ENCODE peak calls at places on chromosomes 1 and 21, in nine cellular contexts. One of them, this sample, is unnamed.

GRCh38 chr1:53257454-53258081 is 19.2 kb upstream of the MAGOH start:
- DNase-seq in Karpas-422: no peak
- DNase-seq in SK-N-SH: no peak
- DNase-seq in hepatocyte: no peak
- DNase-seq in PC-3: no peak
- DNase-seq in HCT116: no peak
- DNase-seq in PC-9: no peak
- DNase-seq in OCI-LY7: no peak
- DNase-seq in GM23338: no peak
- DNase-seq in this sample: peak; percentile 40

GRCh38 chr1:169312084-169312954 is 55.3 kb downstream of the NME7 start:
- DNase-seq in HCT116: peak; percentile 90
- DNase-seq in Karpas-422: peak; percentile 40
- DNase-seq in PC-9: peak; percentile 86
- DNase-seq in SK-N-SH: no peak
- DNase-seq in PC-3: peak; percentile 97
- DNase-seq in OCI-LY7: no peak
- DNase-seq in GM23338: no peak
- DNase-seq in hepatocyte: peak; percentile 47
- DNase-seq in this sample: peak; percentile 97

GRCh38 chr1:19057784-19058475 is 101.5 kb upstream of the IFFO2 start:
- DNase-seq in SK-N-SH: no peak
- DNase-seq in HCT116: no peak
- DNase-seq in PC-3: no peak
- DNase-seq in PC-9: no peak
- DNase-seq in GM23338: no peak
- DNase-seq in OCI-LY7: no peak
- DNase-seq in hepatocyte: no peak
- DNase-seq in Karpas-422: no peak
- DNase-seq in this sample: no peak

GRCh38 chr1:48073773-48074172 is 76.6 kb upstream of the TRABD2B start:
- DNase-seq in SK-N-SH: no peak
- DNase-seq in PC-9: no peak
- DNase-seq in Karpas-422: no peak
- DNase-seq in PC-3: no peak
- DNase-seq in hepatocyte: no peak
- DNase-seq in OCI-LY7: no peak
- DNase-seq in GM23338: no peak
- DNase-seq in HCT116: no peak
- DNase-seq in this sample: no peak

GRCh38 chr1:1135339-1136111 is 19.6 kb upstream of the C1orf159 start:
- DNase-seq in OCI-LY7: no peak
- DNase-seq in PC-9: no peak
- DNase-seq in SK-N-SH: no peak
- DNase-seq in hepatocyte: no peak
- DNase-seq in GM23338: peak; percentile 78
- DNase-seq in HCT116: no peak
- DNase-seq in Karpas-422: peak; percentile 54
- DNase-seq in PC-3: no peak
- DNase-seq in this sample: no peak

GRCh38 chr1:51433972-51434510 is 85.0 kb downstream of the EPS15 start:
- DNase-seq in hepatocyte: no peak
- DNase-seq in PC-9: no peak
- DNase-seq in OCI-LY7: no peak
- DNase-seq in HCT116: no peak
- DNase-seq in Karpas-422: no peak
- DNase-seq in GM23338: no peak
- DNase-seq in PC-3: no peak
- DNase-seq in SK-N-SH: no peak
- DNase-seq in this sample: no peak

GRCh38 chr1:21241761-21242581 is 48.3 kb downstream of the ECE1 start:
- DNase-seq in GM23338: no peak
- DNase-seq in Karpas-422: no peak
- DNase-seq in hepatocyte: no peak
- DNase-seq in PC-9: no peak
- DNase-seq in HCT116: no peak
- DNase-seq in PC-3: peak; percentile 48
- DNase-seq in SK-N-SH: no peak
- DNase-seq in OCI-LY7: no peak
- DNase-seq in this sample: no peak

GRCh38 chr1:119285482-119285881 is 83.1 kb upstream of the HAO2 start:
- DNase-seq in HCT116: no peak
- DNase-seq in GM23338: no peak
- DNase-seq in PC-9: no peak
- DNase-seq in Karpas-422: peak; percentile 28
- DNase-seq in OCI-LY7: no peak
- DNase-seq in hepatocyte: peak; percentile 67
- DNase-seq in PC-3: peak; percentile 47
- DNase-seq in SK-N-SH: no peak
- DNase-seq in this sample: peak; percentile 91

GRCh38 chr1:108858541-108858940 is 1.6 kb upstream of the AKNAD1 start:
- DNase-seq in PC-9: no peak
- DNase-seq in SK-N-SH: no peak
- DNase-seq in hepatocyte: no peak
- DNase-seq in HCT116: no peak
- DNase-seq in GM23338: no peak
- DNase-seq in OCI-LY7: no peak
- DNase-seq in PC-3: no peak
- DNase-seq in Karpas-422: no peak
- DNase-seq in this sample: no peak

GRCh38 chr1:235557495-235557894 is 53.2 kb upstream of the B3GALNT2 start:
- DNase-seq in PC-3: no peak
- DNase-seq in HCT116: no peak
- DNase-seq in GM23338: peak; percentile 78
- DNase-seq in PC-9: no peak
- DNase-seq in hepatocyte: no peak
- DNase-seq in SK-N-SH: no peak
- DNase-seq in OCI-LY7: peak; percentile 6
- DNase-seq in Karpas-422: peak; percentile 66
- DNase-seq in this sample: no peak

GRCh38 chr21:26626187-26626586 is 53.1 kb upstream of the CYYR1 start:
- DNase-seq in hepatocyte: no peak
- DNase-seq in Karpas-422: no peak
- DNase-seq in OCI-LY7: no peak
- DNase-seq in HCT116: no peak
- DNase-seq in PC-3: no peak
- DNase-seq in SK-N-SH: no peak
- DNase-seq in GM23338: no peak
- DNase-seq in PC-9: no peak
- DNase-seq in this sample: no peak

GRCh38 chr1:179812501-179813292 is 64.9 kb downstream of the TOR1AIP2 start:
- DNase-seq in HCT116: no peak
- DNase-seq in SK-N-SH: no peak
- DNase-seq in OCI-LY7: no peak
- DNase-seq in Karpas-422: no peak
- DNase-seq in GM23338: no peak
- DNase-seq in PC-9: no peak
- DNase-seq in hepatocyte: no peak
- DNase-seq in PC-3: no peak
- DNase-seq in this sample: no peak

GRCh38 chr1:109266965-109267364 is 16.0 kb downstream of the PSRC1 start:
- DNase-seq in PC-3: peak; percentile 85
- DNase-seq in GM23338: no peak
- DNase-seq in OCI-LY7: no peak
- DNase-seq in Karpas-422: no peak
- DNase-seq in SK-N-SH: no peak
- DNase-seq in hepatocyte: no peak
- DNase-seq in PC-9: peak; percentile 85
- DNase-seq in HCT116: no peak
- DNase-seq in this sample: peak; percentile 62

GRCh38 chr1:186518822-186519381 is 58.0 kb upstream of the PDC start:
- DNase-seq in hepatocyte: no peak
- DNase-seq in GM23338: no peak
- DNase-seq in HCT116: no peak
- DNase-seq in OCI-LY7: no peak
- DNase-seq in PC-9: no peak
- DNase-seq in PC-3: no peak
- DNase-seq in SK-N-SH: no peak
- DNase-seq in Karpas-422: no peak
- DNase-seq in this sample: no peak

GRCh38 chr21:46000731-46001641 is 19.4 kb downstream of the COL6A1 start:
- DNase-seq in OCI-LY7: no peak
- DNase-seq in Karpas-422: no peak
- DNase-seq in HCT116: no peak
- DNase-seq in hepatocyte: no peak
- DNase-seq in PC-9: no peak
- DNase-seq in GM23338: no peak
- DNase-seq in SK-N-SH: no peak
- DNase-seq in PC-3: no peak
- DNase-seq in this sample: peak; percentile 42

DNA sequence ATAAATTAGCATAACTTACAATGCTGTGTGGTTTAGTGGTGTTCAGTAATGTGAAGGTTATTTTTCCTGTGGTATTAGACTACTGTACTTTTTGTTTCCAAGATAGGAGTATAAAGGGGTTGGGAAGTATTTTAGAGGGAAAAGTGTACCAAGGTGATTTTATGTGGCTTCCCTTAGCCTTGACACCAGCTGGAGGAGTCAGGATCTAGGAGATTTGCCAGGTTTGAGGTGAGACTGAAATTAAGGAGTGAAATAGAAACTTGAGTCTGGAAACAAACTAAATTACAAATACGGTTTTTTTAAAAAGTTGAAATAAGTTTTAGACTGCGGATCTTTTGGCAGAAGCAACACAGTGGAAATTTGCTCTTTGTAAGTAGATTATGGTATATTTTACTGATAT is 32.3 kb downstream of the COG2 start:
- DNase-seq in PC-3: no peak
- DNase-seq in GM23338: no peak
- DNase-seq in SK-N-SH: no peak
- DNase-seq in Karpas-422: no peak
- DNase-seq in PC-9: no peak
- DNase-seq in hepatocyte: no peak
- DNase-seq in OCI-LY7: no peak
- DNase-seq in HCT116: no peak
- DNase-seq in this sample: no peak
- H3K9me2 ChIP-seq in PC-3: no peaks in the 10 kb centered on the region
- H3K9me2 ChIP-seq in GM23338: no peaks in the 10 kb centered on the region
- H3K9me2 ChIP-seq in SK-N-SH: no peaks in the 10 kb centered on the region
- H3K9me2 ChIP-seq in Karpas-422: no peaks in the 10 kb centered on the region
- H3K9me2 ChIP-seq in PC-9: no peaks in the 10 kb centered on the region
- H3K9me2 ChIP-seq in hepatocyte: no peaks in the 10 kb centered on the region
- H3K9me2 ChIP-seq in OCI-LY7: no peaks in the 10 kb centered on the region
- H3K9me2 ChIP-seq in HCT116: no peaks in the 10 kb centered on the region
- H3K9me2 ChIP-seq in this sample: no peaks in the 10 kb centered on the region

GRCh38 chr1:12439083-12439482 is 178.9 kb downstream of the DHRS3 start:
- DNase-seq in SK-N-SH: no peak
- DNase-seq in PC-9: no peak
- DNase-seq in hepatocyte: no peak
- DNase-seq in PC-3: no peak
- DNase-seq in HCT116: no peak
- DNase-seq in OCI-LY7: no peak
- DNase-seq in GM23338: no peak
- DNase-seq in Karpas-422: no peak
- DNase-seq in this sample: no peak
- H3K4me1 ChIP-seq in SK-N-SH: peaks cover 19% of the 10 kb centered on the region
- H3K4me1 ChIP-seq in PC-9: peaks cover 32% of the 10 kb centered on the region
- H3K4me1 ChIP-seq in hepatocyte: peaks cover 9% of the 10 kb centered on the region
- H3K4me1 ChIP-seq in PC-3: peaks cover 50% of the 10 kb centered on the region
- H3K4me1 ChIP-seq in HCT116: peaks cover 39% of the 10 kb centered on the region
- H3K4me1 ChIP-seq in OCI-LY7: peaks cover 3% of the 10 kb centered on the region
- H3K4me1 ChIP-seq in GM23338: no peaks in the 10 kb centered on the region
- H3K4me1 ChIP-seq in Karpas-422: peaks cover 6% of the 10 kb centered on the region
- H3K4me1 ChIP-seq in this sample: peaks cover 50% of the 10 kb centered on the region

DNA sequence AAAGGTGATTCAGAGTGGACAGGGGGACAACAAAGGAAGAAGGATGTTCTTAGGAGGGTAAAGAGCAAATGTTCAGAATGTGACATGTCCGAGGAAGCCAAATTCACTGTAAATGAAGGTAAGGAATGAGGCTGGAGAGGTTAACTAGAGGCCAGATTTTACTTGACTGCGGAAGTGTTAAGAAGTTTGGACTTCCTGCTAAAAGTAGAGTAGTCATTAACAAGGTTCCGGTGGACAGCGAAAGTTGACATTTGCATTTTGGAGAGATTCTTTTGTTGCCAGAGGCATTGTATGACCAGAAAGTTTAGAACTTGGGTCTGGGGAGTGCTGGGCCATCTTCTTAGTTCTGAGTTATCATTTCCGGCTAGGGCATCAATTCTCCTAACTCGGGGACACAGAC is 7.2 kb upstream of the ERRFI1 start:
- DNase-seq in SK-N-SH: no peak
- DNase-seq in PC-9: no peak
- DNase-seq in OCI-LY7: no peak
- DNase-seq in hepatocyte: no peak
- DNase-seq in HCT116: no peak
- DNase-seq in GM23338: no peak
- DNase-seq in PC-3: no peak
- DNase-seq in Karpas-422: no peak
- DNase-seq in this sample: no peak
- H3K4me2 ChIP-seq in SK-N-SH: no peak overlapping the region
- H3K4me2 ChIP-seq in PC-9: no peak overlapping the region
- H3K4me2 ChIP-seq in OCI-LY7: no peak overlapping the region
- H3K4me2 ChIP-seq in hepatocyte: no peak overlapping the region
- H3K4me2 ChIP-seq in HCT116: no peak overlapping the region
- H3K4me2 ChIP-seq in GM23338: no peak overlapping the region
- H3K4me2 ChIP-seq in PC-3: no peak overlapping the region
- H3K4me2 ChIP-seq in Karpas-422: no peak overlapping the region
- H3K4me2 ChIP-seq in this sample: no peak overlapping the region

DNA sequence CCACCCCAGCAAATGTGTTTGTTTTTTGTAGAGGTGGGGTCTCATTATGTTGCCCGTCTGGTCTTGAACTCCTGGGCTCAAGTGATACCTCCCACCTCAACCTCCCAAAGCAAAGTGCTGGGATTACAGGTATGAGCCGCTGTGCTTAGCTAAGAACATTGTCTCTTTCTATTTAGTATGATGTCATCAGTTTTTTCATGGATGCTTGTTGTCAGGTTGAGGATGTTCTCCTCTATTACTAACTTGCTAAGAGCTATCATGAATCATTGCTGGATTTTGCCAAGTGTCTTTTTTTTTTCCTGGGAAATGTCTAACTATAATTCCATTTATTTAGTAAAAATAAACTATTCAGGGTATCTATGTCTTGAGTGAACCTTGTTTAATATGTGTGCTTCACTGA is 19.0 kb upstream of the MPC2 start:
- DNase-seq in SK-N-SH: no peak
- DNase-seq in HCT116: no peak
- DNase-seq in PC-9: no peak
- DNase-seq in PC-3: no peak
- DNase-seq in Karpas-422: no peak
- DNase-seq in GM23338: no peak
- DNase-seq in OCI-LY7: no peak
- DNase-seq in hepatocyte: no peak
- DNase-seq in this sample: peak; percentile 52
- H3K9me2 ChIP-seq in SK-N-SH: no peaks in the 10 kb centered on the region
- H3K9me2 ChIP-seq in HCT116: no peaks in the 10 kb centered on the region
- H3K9me2 ChIP-seq in PC-9: no peaks in the 10 kb centered on the region
- H3K9me2 ChIP-seq in PC-3: no peaks in the 10 kb centered on the region
- H3K9me2 ChIP-seq in Karpas-422: no peaks in the 10 kb centered on the region
- H3K9me2 ChIP-seq in GM23338: no peaks in the 10 kb centered on the region
- H3K9me2 ChIP-seq in OCI-LY7: no peaks in the 10 kb centered on the region
- H3K9me2 ChIP-seq in hepatocyte: no peaks in the 10 kb centered on the region
- H3K9me2 ChIP-seq in this sample: no peaks in the 10 kb centered on the region

This sample was measured in GM23248.